ENCODE peak calls at places on chromosomes 2 and 18, in five cellular contexts. Z is LHCN-M2, Y is NCI-H446, A is AML-193, O is cerebellar cortex. L is an unnamed sample.

GRCh38 chr18:39958876-39959275 is 1996.2 kb upstream of the PIK3C3 start:
- DNase-seq in Z (no peak), A (no peak), O (no peak), Y (no peak), L (no peak)

GRCh38 chr18:48914581-48915251 is 36.0 kb downstream of the SMAD7 start:
- DNase-seq in O (no peak), Y (no peak), A (no peak), Z (no peak), L (no peak)

GRCh38 chr2:174335605-174336402 is 1.1 kb downstream of the SP9 start:
- DNase-seq in O (no peak), Y (no peak), A (no peak), Z (peak), L (no peak)

GRCh38 chr18:79396431-79397287 is 929 bp downstream of the NFATC1 start:
- DNase-seq in A (no peak), Z (peak), Y (no peak), O (no peak), L (peak)

GRCh38 chr18:58682429-58683069 is 11.3 kb downstream of the MALT1 start:
- DNase-seq in O (no peak), A (no peak), Y (peak), Z (peak), L (no peak)

GRCh38 chr2:155815851-155816250 is 516.7 kb downstream of the NR4A2 start:
- DNase-seq in A (peak), O (peak), Z (no peak), Y (peak), L (peak)

GRCh38 chr18:26741041-26741440 is 124.5 kb downstream of the AQP4 start:
- DNase-seq in Y (no peak), A (no peak), O (no peak), Z (no peak), L (no peak)

GRCh38 chr2:197054437-197054836 is 127.9 kb upstream of the PGAP1 start:
- DNase-seq in Z (no peak), A (no peak), O (no peak), Y (no peak), L (no peak)

GRCh38 chr2:190451561-190452176 is 43.5 kb downstream of the MFSD6 start:
- DNase-seq in Z (peak), Y (no peak), A (no peak), O (no peak), L (no peak)

GRCh38 chr18:48997681-48997984 is 46.9 kb upstream of the SMAD7 start:
- DNase-seq in Y (peak), A (no peak), O (peak), Z (no peak), L (peak)

GRCh38 chr18:60198063-60198462 is 174.5 kb downstream of the MC4R start:
- DNase-seq in Z (no peak), A (no peak), Y (no peak), O (no peak), L (peak)

GRCh38 chr18:61285777-61286176 is 47.5 kb upstream of the CDH20 start:
- DNase-seq in Y (no peak), Z (no peak), O (no peak), A (no peak), L (no peak)

GRCh38 chr2:191577611-191578010 is 100.3 kb upstream of the NABP1 start:
- DNase-seq in Z (no peak), O (no peak), A (no peak), Y (no peak), L (peak)

GRCh38 chr2:99448556-99448955 is 41.3 kb downstream of the REV1 start:
- DNase-seq in A (no peak), Y (no peak), O (no peak), Z (peak), L (no peak)

GRCh38 chr2:46447649-46448048 is 31.7 kb upstream of the TMEM247 start:
- DNase-seq in O (no peak), Y (no peak), A (no peak), Z (no peak), L (peak)

GRCh38 chr18:9823805-9824473 is 61.8 kb upstream of the TXNDC2 start:
- DNase-seq in Z (peak), Y (no peak), O (no peak), A (no peak), L (no peak)

GRCh38 chr2:179817181-179817841 is 44.1 kb downstream of the ZNF385B start:
- DNase-seq in Y (no peak), Z (peak), O (no peak), A (no peak), L (no peak)

GRCh38 chr18:7890078-7890477 is 323.0 kb downstream of the PTPRM start:
- DNase-seq in Y (no peak), Z (no peak), O (no peak), A (no peak), L (no peak)

GRCh38 chr2:128558895-128559532 is 240.3 kb upstream of the HS6ST1 start:
- DNase-seq in Z (no peak), O (no peak), Y (no peak), A (no peak), L (no peak)

GRCh38 chr2:21267232-21267835 is 143.6 kb downstream of the TDRD15 start:
- DNase-seq in Y (no peak), Z (no peak), A (no peak), O (no peak), L (no peak)

GRCh38 chr2:121640380-121641326 is 8.6 kb downstream of the CLASP1 start:
- DNase-seq in Y (no peak), O (no peak), A (no peak), Z (no peak), L (no peak)

GRCh38 chr2:207037813-207038212 is 98.5 kb downstream of the CPO start:
- DNase-seq in Y (no peak), Z (no peak), A (no peak), O (no peak), L (no peak)

GRCh38 chr2:16717477-16717876 is 51.8 kb upstream of the CYRIA start:
- DNase-seq in A (peak), O (no peak), Z (no peak), Y (no peak), L (no peak)